ENCODE peak calls at places on chromosomes 1 and 21, in six cellular contexts. I, O, N, D, B and V are unnamed samples.

GRCh38 chr1:109931189-109931672 is 20.6 kb downstream of the CSF1 start:
- DNase-seq in D (peak; percentile 94), I (no peak), N (peak; percentile 84), B (no peak), O (peak; percentile 95), V (peak; percentile 90)

GRCh38 chr1:226653311-226653921 is 85.7 kb downstream of the ITPKB start:
- DNase-seq in D (peak; percentile 62), B (no peak), O (no peak), I (no peak), N (no peak), V (no peak)

GRCh38 chr1:55076356-55076755 is 37.0 kb downstream of the PCSK9 start:
- DNase-seq in I (no peak), B (no peak), D (no peak), N (no peak), O (no peak), V (no peak)

GRCh38 chr21:38126677-38127271 is 130.0 kb upstream of the KCNJ15 start:
- DNase-seq in I (peak; percentile 56), N (peak; percentile 59), D (no peak), B (peak; percentile 50), O (peak; percentile 85), V (peak; percentile 69)

GRCh38 chr1:5574641-5575040 is 417.6 kb downstream of the NPHP4 start:
- DNase-seq in B (no peak), O (no peak), D (no peak), N (no peak), I (no peak), V (no peak)

GRCh38 chr1:160834945-160835565 is 27.6 kb downstream of the CD244 start:
- DNase-seq in I (peak; percentile 36), O (peak; percentile 83), D (no peak), B (no peak), N (peak; percentile 25), V (no peak)

GRCh38 chr1:228376651-228377631 is 29.7 kb downstream of the TRIM11 start:
- DNase-seq in I (no peak), O (no peak), D (peak; percentile 72), B (no peak), N (no peak), V (no peak)

GRCh38 chr1:196059210-196059609 is 549.0 kb downstream of the KCNT2 start:
- DNase-seq in O (no peak), N (no peak), D (no peak), B (no peak), I (no peak), V (no peak)

GRCh38 chr1:74611887-74612286 is 61.7 kb downstream of the ERICH3 start:
- DNase-seq in D (no peak), I (no peak), O (no peak), N (no peak), B (no peak), V (no peak)

GRCh38 chr1:43564617-43565348 is 34.1 kb downstream of the PTPRF start:
- DNase-seq in B (no peak), N (no peak), D (no peak), I (no peak), O (no peak), V (no peak)

GRCh38 chr21:25848309-25848708 is 113.5 kb downstream of the GABPA start:
- DNase-seq in I (no peak), D (no peak), O (no peak), B (no peak), N (no peak), V (no peak)

GRCh38 chr1:20430355-20431290 is 55.4 kb downstream of the CAMK2N1 start:
- DNase-seq in B (no peak), I (peak; percentile 63), O (peak; percentile 87), N (peak; percentile 68), D (no peak), V (peak; percentile 51)

GRCh38 chr1:153572569-153573015 is 6.9 kb upstream of the S100A2 start:
- DNase-seq in N (no peak), B (peak; percentile 20), O (peak; percentile 76), D (peak; percentile 91), I (peak; percentile 67), V (peak; percentile 63)

GRCh38 chr1:182614796-182615451 is 10.7 kb upstream of the RGS16 start:
- DNase-seq in N (peak; percentile 67), O (peak; percentile 78), B (no peak), I (no peak), D (peak; percentile 95), V (peak; percentile 51)

GRCh38 chr1:92791487-92792058 is 6.7 kb upstream of the EVI5 start:
- DNase-seq in D (no peak), I (no peak), N (no peak), B (peak; percentile 62), O (peak; percentile 27), V (no peak)

GRCh38 chr1:63321061-63321787 is 1.1 kb upstream of the FOXD3 start:
- DNase-seq in D (no peak), I (no peak), B (no peak), O (peak; percentile 69), N (no peak), V (no peak)

GRCh38 chr1:54413295-54413694 is 7.1 kb upstream of the SSBP3 start:
- DNase-seq in O (no peak), D (peak; percentile 86), N (no peak), B (no peak), I (no peak), V (no peak)

GRCh38 chr1:30087465-30087864 is 635.9 kb downstream of the MATN1 start:
- DNase-seq in I (peak; percentile 20), D (no peak), N (no peak), O (peak; percentile 72), B (no peak), V (no peak)

GRCh38 chr1:61226791-61227567 is 144.6 kb downstream of the NFIA start:
- DNase-seq in I (no peak), N (no peak), B (no peak), D (no peak), O (no peak), V (no peak)

GRCh38 chr1:61053712-61054608 is 28.4 kb upstream of the NFIA start:
- DNase-seq in N (no peak), O (peak; percentile 58), D (peak; percentile 86), I (peak; percentile 63), B (no peak), V (no peak)

GRCh38 chr1:164592634-164593033 is 33.6 kb downstream of the PBX1 start:
- DNase-seq in D (no peak), N (no peak), B (no peak), I (no peak), O (no peak), V (no peak)

GRCh38 chr1:162141273-162142023 is 72.0 kb downstream of the NOS1AP start:
- DNase-seq in N (no peak), O (no peak), D (no peak), I (no peak), B (no peak), V (no peak)

GRCh38 chr1:209268479-209268878 is 315.0 kb upstream of the CAMK1G start:
- DNase-seq in I (no peak), B (no peak), N (no peak), D (no peak), O (no peak), V (no peak)

GRCh38 chr1:208524376-208524775 is 280.2 kb upstream of the PLXNA2 start:
- DNase-seq in N (no peak), O (no peak), B (no peak), D (no peak), I (no peak), V (no peak)

GRCh38 chr1:155287987-155288543 is 10.8 kb downstream of the HCN3 start:
- DNase-seq in N (no peak), D (no peak), B (no peak), I (no peak), O (no peak), V (no peak)

GRCh38 chr1:235996048-235996785 is 68.7 kb downstream of the NID1 start:
- DNase-seq in O (no peak), I (no peak), N (no peak), B (no peak), D (no peak), V (no peak)